ENCODE peak calls at places on chromosomes 3 and 15, in eight cellular contexts. U is heart right ventricle; A is T follicular helper cell; Y is activated CD4-positive, alpha-beta T cell treated with anti-CD3 and anti-CD28 coated beads, Interleukin-2, amount 50 U/mL, for 1 hour; R is progenitor cell of endocrine pancreas; M is 8988T; D is T1000; X is effector memory CD8-positive, alpha-beta T cell. P is an unnamed sample.

GRCh38 chr15:72423256-72423655 is 25.2 kb downstream of the TMEM202 start:
- DNase-seq in U (no peak), A (no peak), Y (no peak), R (no peak), M (no peak), D (no peak), X (no peak), P (no peak)

GRCh38 chr3:49568965-49569364 is 14.7 kb downstream of the BSN start:
- DNase-seq in U (no peak), A (no peak), Y (no peak), R (no peak), M (no peak), D (no peak), X (no peak), P (no peak)

GRCh38 chr3:169914321-169914720 is 2.9 kb downstream of the SAMD7 start:
- DNase-seq in U (no peak), A (no peak), Y (no peak), R (no peak), M (no peak), D (no peak), X (no peak), P (no peak)

GRCh38 chr15:49530106-49530505 is 90.5 kb downstream of the FAM227B start:
- DNase-seq in U (no peak), A (no peak), Y (no peak), R (no peak), M (no peak), D (no peak), X (no peak), P (no peak)

GRCh38 chr3:194749631-194750271 is 64.1 kb downstream of the FAM43A start:
- DNase-seq in U (no peak), A (no peak), Y (no peak), R (no peak), M (no peak), D (no peak), X (no peak), P (no peak)

GRCh38 chr15:89665449-89666146 is 10.3 kb upstream of the KIF7 start:
- DNase-seq in U (peak), A (no peak), Y (no peak), R (peak), M (no peak), D (no peak), X (no peak), P (no peak)

GRCh38 chr3:133691410-133692107 is 29.8 kb upstream of the TOPBP1 start:
- DNase-seq in U (no peak), A (no peak), Y (no peak), R (no peak), M (no peak), D (no peak), X (no peak), P (no peak)

GRCh38 chr3:151316267-151316991 is at the start of gene GPR87:
- DNase-seq in U (no peak), A (no peak), Y (no peak), R (no peak), M (peak), D (no peak), X (no peak), P (no peak)

GRCh38 chr15:34055868-34056595 is 17.0 kb upstream of the AVEN start:
- DNase-seq in U (no peak), A (no peak), Y (no peak), R (no peak), M (no peak), D (no peak), X (no peak), P (no peak)

GRCh38 chr3:45055411-45056143 is 29.5 kb downstream of the CLEC3B start:
- DNase-seq in U (no peak), A (no peak), Y (no peak), R (no peak), M (no peak), D (peak), X (no peak), P (no peak)

GRCh38 chr3:134971359-134971758 is 176.3 kb downstream of the EPHB1 start:
- DNase-seq in U (no peak), A (no peak), Y (no peak), R (no peak), M (no peak), D (no peak), X (no peak), P (no peak)

GRCh38 chr3:132593241-132593949 is 3.7 kb upstream of the ACKR4 start:
- DNase-seq in U (no peak), A (no peak), Y (no peak), R (no peak), M (no peak), D (no peak), X (no peak), P (no peak)

GRCh38 chr3:4722103-4722502 is 229.0 kb downstream of the ITPR1 start:
- DNase-seq in U (peak), A (no peak), Y (no peak), R (no peak), M (peak), D (no peak), X (no peak), P (no peak)

GRCh38 chr3:196207833-196208607 is 3.2 kb downstream of the ZDHHC19 start:
- DNase-seq in U (no peak), A (peak), Y (peak), R (no peak), M (peak), D (peak), X (peak), P (no peak)

GRCh38 chr15:50675524-50676144 is 11.0 kb downstream of the TRPM7 start:
- DNase-seq in U (no peak), A (no peak), Y (no peak), R (no peak), M (no peak), D (no peak), X (peak), P (no peak)

GRCh38 chr15:71275098-71275497 is 159.8 kb downstream of the THSD4 start:
- DNase-seq in U (no peak), A (no peak), Y (no peak), R (no peak), M (no peak), D (peak), X (no peak), P (no peak)

GRCh38 chr15:67543348-67543718 is 830 bp downstream of the MAP2K5 start:
- DNase-seq in U (no peak), A (no peak), Y (no peak), R (no peak), M (no peak), D (no peak), X (no peak), P (no peak)

GRCh38 chr3:49469037-49469875 is 811 bp upstream of the DAG1 start:
- DNase-seq in U (peak), A (no peak), Y (no peak), R (peak), M (peak), D (peak), X (no peak), P (no peak)

GRCh38 chr15:80567721-80568157 is 127.4 kb upstream of the ABHD17C start:
- DNase-seq in U (no peak), A (peak), Y (no peak), R (peak), M (peak), D (no peak), X (no peak), P (no peak)

GRCh38 chr3:129824926-129825541 is 68.5 kb downstream of the TMCC1 start:
- DNase-seq in U (no peak), A (peak), Y (peak), R (peak), M (no peak), D (no peak), X (peak), P (peak)

GRCh38 chr3:65854606-65855304 is 184.0 kb downstream of the MAGI1 start:
- DNase-seq in U (no peak), A (no peak), Y (no peak), R (no peak), M (no peak), D (no peak), X (no peak), P (peak)

GRCh38 chr3:106839576-106840280 is 537.5 kb upstream of the CCDC54 start:
- DNase-seq in U (no peak), A (no peak), Y (no peak), R (no peak), M (no peak), D (no peak), X (no peak), P (no peak)

GRCh38 chr3:107911337-107912000 is 179.4 kb downstream of the CD47 start:
- DNase-seq in U (no peak), A (no peak), Y (no peak), R (no peak), M (no peak), D (no peak), X (no peak), P (no peak)

GRCh38 chr3:184110316-184110725 is 13.5 kb downstream of the HTR3E start:
- DNase-seq in U (no peak), A (no peak), Y (no peak), R (no peak), M (no peak), D (no peak), X (no peak), P (no peak)

GRCh38 chr3:38316356-38317185 is 30.0 kb upstream of the XYLB start:
- DNase-seq in U (no peak), A (no peak), Y (no peak), R (no peak), M (no peak), D (no peak), X (no peak), P (no peak)

GRCh38 chr3:38368238-38368637 is 21.7 kb downstream of the XYLB start:
- DNase-seq in U (no peak), A (no peak), Y (no peak), R (no peak), M (no peak), D (no peak), X (no peak), P (no peak)

GRCh38 chr3:126349071-126349470 is 8.1 kb downstream of the KLF15 start:
- DNase-seq in U (no peak), A (no peak), Y (no peak), R (no peak), M (no peak), D (no peak), X (no peak), P (no peak)

GRCh38 chr15:78681306-78682012 is 40.4 kb upstream of the CHRNB4 start:
- DNase-seq in U (no peak), A (no peak), Y (no peak), R (no peak), M (no peak), D (no peak), X (no peak), P (no peak)

GRCh38 chr3:117463276-117463675 is 753.7 kb downstream of the TUSC7 start:
- DNase-seq in U (no peak), A (no peak), Y (no peak), R (no peak), M (no peak), D (no peak), X (no peak), P (no peak)

GRCh38 chr3:143306419-143306818 is 186.8 kb downstream of the CHST2 start:
- DNase-seq in U (no peak), A (no peak), Y (no peak), R (no peak), M (no peak), D (no peak), X (no peak), P (no peak)

GRCh38 chr15:98948941-98949340 is 58.7 kb downstream of the PGPEP1L start:
- DNase-seq in U (no peak), A (no peak), Y (no peak), R (no peak), M (no peak), D (no peak), X (no peak), P (no peak)

GRCh38 chr3:13111874-13112520 is 38.8 kb upstream of the IQSEC1 start:
- DNase-seq in U (no peak), A (no peak), Y (no peak), R (no peak), M (no peak), D (no peak), X (no peak), P (no peak)

GRCh38 chr15:96053039-96054021 is 277.2 kb upstream of the NR2F2 start:
- DNase-seq in U (peak), A (no peak), Y (no peak), R (no peak), M (no peak), D (no peak), X (no peak), P (no peak)

GRCh38 chr3:126340081-126340511 is 17.1 kb downstream of the KLF15 start:
- DNase-seq in U (no peak), A (no peak), Y (no peak), R (no peak), M (no peak), D (no peak), X (no peak), P (no peak)

GRCh38 chr3:123488641-123489347 is 39.9 kb upstream of the ADCY5 start:
- DNase-seq in U (no peak), A (no peak), Y (no peak), R (no peak), M (no peak), D (no peak), X (no peak), P (no peak)

GRCh38 chr3:40476478-40477470 is at the start of gene ZNF619:
- DNase-seq in U (peak), A (peak), Y (peak), R (peak), M (peak), D (peak), X (peak), P (peak)

GRCh38 chr3:180223268-180223667 is 186.5 kb upstream of the PEX5L start:
- DNase-seq in U (no peak), A (no peak), Y (no peak), R (no peak), M (no peak), D (no peak), X (no peak), P (no peak)